ENCODE peak calls at places on chromosomes 7 and 10, in six cellular contexts. J is epithelial cell of esophagus, O is mammary epithelial cell, C is astrocyte of the spinal cord, I is HAP-1, F is fibroblast of pulmonary artery. X is an unnamed sample.

GRCh38 chr7:39674391-39674790 is 51.0 kb downstream of the RALA start:
- DNase-seq in J (no peak), O (no peak), C (no peak), I (no peak), F (no peak), X (no peak)

GRCh38 chr7:51288896-51289607 is 27.6 kb downstream of the COBL start:
- DNase-seq in J (no peak), O (no peak), C (no peak), I (no peak), F (no peak), X (no peak)

GRCh38 chr10:67224553-67224952 is 298.7 kb downstream of the LRRTM3 start:
- DNase-seq in J (no peak), O (no peak), C (no peak), I (no peak), F (no peak), X (no peak)

GRCh38 chr7:28142650-28143049 is 37.9 kb downstream of the JAZF1 start:
- DNase-seq in J (no peak), O (no peak), C (no peak), I (no peak), F (no peak), X (no peak)

GRCh38 chr10:87519582-87519981 is 14.9 kb downstream of the MINPP1 start:
- DNase-seq in J (no peak), O (no peak), C (no peak), I (no peak), F (no peak), X (no peak)

GRCh38 chr7:130281227-130281626 is 11.7 kb upstream of the CPA4 start:
- DNase-seq in J (peak), O (peak), C (peak), I (no peak), F (peak), X (no peak)

GRCh38 chr7:157782041-157782440 is 445.2 kb downstream of the DNAJB6 start:
- DNase-seq in J (no peak), O (no peak), C (no peak), I (no peak), F (no peak), X (no peak)

GRCh38 chr10:132253092-132253687 is 54.6 kb downstream of the STK32C start:
- DNase-seq in J (no peak), O (no peak), C (no peak), I (no peak), F (no peak), X (no peak)

GRCh38 chr7:143811-144453 is 48.4 kb upstream of the FAM20C start:
- DNase-seq in J (no peak), O (no peak), C (no peak), I (no peak), F (no peak), X (no peak)

GRCh38 chr7:8197994-8198698 is 63.8 kb downstream of the ICA1 start:
- DNase-seq in J (no peak), O (no peak), C (no peak), I (no peak), F (no peak), X (no peak)

GRCh38 chr7:36661135-36661840 is 63.0 kb downstream of the AOAH start:
- DNase-seq in J (peak), O (peak), C (no peak), I (peak), F (peak), X (no peak)

GRCh38 chr7:2107386-2108085 is 125.2 kb downstream of the MAD1L1 start:
- DNase-seq in J (no peak), O (no peak), C (peak), I (no peak), F (no peak), X (no peak)

GRCh38 chr7:109844362-109844761 is 1246.6 kb upstream of the LRRN3 start:
- DNase-seq in J (peak), O (no peak), C (peak), I (peak), F (peak), X (no peak)

GRCh38 chr7:155804897-155805825 is 7.1 kb downstream of the SHH start:
- DNase-seq in J (peak), O (peak), C (peak), I (peak), F (peak), X (no peak)

GRCh38 chr10:109882251-109883057 is 40.9 kb downstream of the XPNPEP1 start:
- DNase-seq in J (no peak), O (no peak), C (no peak), I (no peak), F (no peak), X (no peak)

GRCh38 chr10:1411956-1412355 is 325.4 kb downstream of the ADARB2 start:
- DNase-seq in J (no peak), O (no peak), C (no peak), I (no peak), F (no peak), X (no peak)

GRCh38 chr7:79461660-79462059 is 8.2 kb upstream of the MAGI2 start:
- DNase-seq in J (peak), O (peak), C (peak), I (no peak), F (peak), X (peak)

DNA sequence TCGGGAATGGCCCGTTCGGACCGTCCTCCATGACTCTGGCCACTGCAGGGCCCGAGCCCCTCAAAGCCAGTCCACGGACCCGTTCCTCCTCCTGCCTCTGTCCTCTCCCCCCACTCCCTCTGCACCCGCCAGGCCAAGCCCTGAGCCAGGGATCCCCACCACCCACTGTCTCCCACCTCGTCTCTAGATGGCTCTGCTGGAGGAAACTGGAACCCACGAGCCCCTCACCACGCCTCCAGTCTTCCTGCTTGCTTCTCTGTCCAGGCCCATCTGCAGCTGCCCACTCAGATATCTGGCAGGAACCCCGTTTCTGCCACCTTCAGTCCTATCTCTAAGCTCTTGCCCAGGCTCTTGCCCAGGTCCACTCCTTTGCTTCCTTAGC is 24.3 kb downstream of the GRID2IP start:
- DNase-seq in J (no peak), O (no peak), C (no peak), I (no peak), F (no peak), X (no peak)
- H3K4me3 ChIP-seq in J (no peak), O (peak), C (peak), I (peak), F (no peak), X (peak)

GRCh38 chr7:100893318-100893895 is 2.3 kb downstream of the ACHE start:
- DNase-seq in J (no peak), O (no peak), C (no peak), I (no peak), F (no peak), X (no peak)
- H3K4me3 ChIP-seq in J (no peak), O (no peak), C (no peak), I (no peak), F (no peak), X (no peak)

DNA sequence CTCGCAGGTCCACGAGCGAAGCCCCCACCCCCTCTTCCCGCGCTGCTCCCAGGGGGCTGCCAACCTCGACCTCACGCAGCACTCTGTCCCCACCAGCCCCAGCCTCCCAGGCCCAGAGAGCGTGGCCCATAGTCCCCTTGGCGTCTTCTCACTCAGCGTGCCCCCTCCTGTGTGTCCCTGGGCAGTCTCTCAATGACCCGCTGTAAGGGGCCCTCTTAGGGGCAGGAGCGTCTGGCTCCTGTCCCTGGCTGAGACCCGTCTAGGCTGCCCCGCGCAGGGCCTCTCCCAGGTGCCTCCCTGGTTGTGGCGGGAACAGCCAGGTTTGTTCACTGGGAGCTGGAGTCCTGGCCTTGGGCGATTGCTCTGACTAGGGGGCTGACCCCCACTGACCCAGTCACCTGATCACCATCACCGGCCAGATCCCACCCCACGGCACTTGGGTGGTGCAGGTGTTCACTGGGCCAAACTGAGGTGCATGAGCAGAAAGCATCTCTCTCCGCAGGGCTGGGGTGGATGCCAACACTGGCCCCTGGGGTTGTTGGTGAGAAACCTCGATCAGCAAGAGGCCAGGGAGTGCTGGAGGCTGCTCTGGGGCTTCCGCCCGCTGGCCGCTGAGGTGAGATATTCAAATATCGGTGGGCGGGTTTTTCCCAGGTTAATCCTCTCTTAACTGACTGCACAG is 12.6 kb upstream of the WDFY4 start:
- DNase-seq in J (no peak), O (no peak), C (no peak), I (no peak), F (no peak), X (no peak)
- H3K4me3 ChIP-seq in J (no peak), O (no peak), C (no peak), I (no peak), F (no peak), X (no peak)

GRCh38 chr10:122045212-122045611 is 56.2 kb downstream of the TACC2 start:
- DNase-seq in J (no peak), O (no peak), C (no peak), I (no peak), F (no peak), X (no peak)
- H3K4me3 ChIP-seq in J (no peak), O (no peak), C (no peak), I (no peak), F (no peak), X (no peak)

GRCh38 chr10:34954142-34954541 is 136.0 kb downstream of the CUL2 start:
- DNase-seq in J (peak), O (peak), C (no peak), I (no peak), F (no peak), X (no peak)
- H3K4me3 ChIP-seq in J (no peak), O (no peak), C (no peak), I (no peak), F (no peak), X (no peak)

GRCh38 chr7:42460148-42460547 is 223.1 kb upstream of the GLI3 start:
- DNase-seq in J (no peak), O (no peak), C (no peak), I (no peak), F (no peak), X (no peak)

GRCh38 chr7:42456756-42457276 is 219.8 kb upstream of the GLI3 start:
- DNase-seq in J (no peak), O (no peak), C (no peak), I (no peak), F (no peak), X (no peak)

GRCh38 chr7:42460948-42461347 is 223.9 kb upstream of the GLI3 start:
- DNase-seq in J (peak), O (no peak), C (no peak), I (no peak), F (no peak), X (no peak)

GRCh38 chr7:42457663-42458062 is 220.7 kb upstream of the GLI3 start:
- DNase-seq in J (no peak), O (no peak), C (no peak), I (no peak), F (no peak), X (no peak)

GRCh38 chr7:42461537-42461936 is 224.5 kb upstream of the GLI3 start:
- DNase-seq in J (no peak), O (no peak), C (no peak), I (no peak), F (no peak), X (no peak)
- H3K4me3 ChIP-seq in J (no peak), O (no peak), C (no peak), I (no peak), F (no peak), X (no peak)

DNA sequence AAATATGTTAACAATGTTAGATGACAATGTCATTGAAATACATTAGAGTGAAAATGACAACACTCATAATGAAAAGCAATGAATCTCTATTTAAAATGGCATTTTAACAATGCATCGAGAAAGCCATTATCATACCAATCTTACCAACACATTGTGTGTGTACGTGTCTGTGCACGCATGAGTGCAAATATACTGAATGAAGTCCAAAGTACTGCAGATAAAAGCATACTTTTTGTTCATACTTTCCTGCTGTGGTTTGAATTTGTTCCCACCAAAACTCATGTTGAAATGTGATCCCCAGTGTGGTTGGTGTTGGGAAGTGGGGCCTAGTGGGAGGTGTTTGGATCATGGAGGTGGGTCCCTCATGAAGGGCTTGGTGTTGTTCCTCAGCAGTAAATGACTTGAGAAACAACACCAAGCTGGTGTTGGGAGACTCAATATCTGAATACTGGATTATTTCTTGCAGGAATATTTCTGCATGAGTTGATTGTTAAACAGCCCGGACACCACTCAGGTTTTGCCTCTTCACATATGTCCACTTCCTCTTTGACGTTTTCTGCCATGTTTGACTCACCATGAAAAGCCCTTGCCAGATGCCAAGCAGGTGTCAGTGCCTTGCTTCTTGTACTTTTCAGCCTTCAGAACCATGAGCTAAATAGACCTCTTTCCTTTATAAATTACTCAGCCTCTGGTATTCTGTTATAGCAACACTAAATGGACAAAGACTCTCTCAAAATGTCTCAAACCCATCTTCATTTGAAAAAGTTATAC is 24.5 kb upstream of the MACC1 start:
- DNase-seq in J (peak), O (peak), C (peak), I (peak), F (peak), X (no peak)
- H3K4me3 ChIP-seq in J (no peak), O (no peak), C (no peak), I (no peak), F (no peak), X (no peak)

GRCh38 chr7:113715262-113715661 is 203.5 kb downstream of the PPP1R3A start:
- DNase-seq in J (no peak), O (no peak), C (no peak), I (no peak), F (no peak), X (no peak)

GRCh38 chr7:113710310-113711106 is 208.3 kb downstream of the PPP1R3A start:
- DNase-seq in J (peak), O (peak), C (peak), I (peak), F (peak), X (peak)

GRCh38 chr7:113717739-113718138 is 201.1 kb downstream of the PPP1R3A start:
- DNase-seq in J (no peak), O (no peak), C (no peak), I (no peak), F (no peak), X (no peak)

DNA sequence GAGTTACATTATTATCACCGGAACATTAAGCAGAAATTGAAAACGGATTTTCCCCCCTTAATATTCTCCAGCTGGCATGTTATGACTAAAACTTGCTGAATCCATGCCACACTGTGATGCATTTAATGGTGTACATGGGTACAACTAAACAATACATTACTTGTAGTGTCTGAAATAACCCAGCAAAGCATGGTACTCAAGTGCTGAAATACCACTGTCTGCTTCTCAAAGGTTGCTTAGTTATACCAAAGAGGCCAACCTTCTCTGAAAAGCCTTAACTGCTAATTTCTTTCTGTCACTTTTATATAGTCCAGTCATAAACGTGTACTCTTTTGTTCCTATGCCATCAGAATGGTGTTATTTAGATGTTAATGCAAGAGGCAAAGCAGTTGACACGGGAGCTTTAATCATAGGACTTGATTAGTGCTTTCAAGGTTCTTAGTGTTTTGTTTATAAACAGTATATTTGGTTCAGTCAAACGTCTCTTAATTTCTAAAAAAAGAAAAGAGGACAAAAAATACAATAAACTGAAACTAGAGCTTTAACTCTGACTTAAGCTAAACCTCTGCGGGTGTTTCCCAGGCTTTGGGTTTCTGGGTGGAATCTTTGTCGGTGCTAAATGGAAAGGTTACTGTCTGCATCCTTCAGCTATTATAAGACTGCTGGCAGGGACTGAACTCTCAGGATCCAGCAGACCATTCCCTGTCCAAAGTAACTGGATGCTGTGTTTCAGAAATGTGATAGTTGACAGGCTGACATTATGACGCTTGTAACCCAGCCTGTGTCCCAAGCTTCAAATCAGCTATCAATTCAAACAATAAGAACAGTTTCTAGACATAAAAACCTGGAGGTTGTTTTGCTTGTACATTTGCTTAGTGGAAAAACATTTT is 202.6 kb downstream of the PPP1R3A start:
- DNase-seq in J (no peak), O (no peak), C (peak), I (no peak), F (no peak), X (no peak)
- H3K4me3 ChIP-seq in J (no peak), O (no peak), C (no peak), I (no peak), F (no peak), X (no peak)

DNA sequence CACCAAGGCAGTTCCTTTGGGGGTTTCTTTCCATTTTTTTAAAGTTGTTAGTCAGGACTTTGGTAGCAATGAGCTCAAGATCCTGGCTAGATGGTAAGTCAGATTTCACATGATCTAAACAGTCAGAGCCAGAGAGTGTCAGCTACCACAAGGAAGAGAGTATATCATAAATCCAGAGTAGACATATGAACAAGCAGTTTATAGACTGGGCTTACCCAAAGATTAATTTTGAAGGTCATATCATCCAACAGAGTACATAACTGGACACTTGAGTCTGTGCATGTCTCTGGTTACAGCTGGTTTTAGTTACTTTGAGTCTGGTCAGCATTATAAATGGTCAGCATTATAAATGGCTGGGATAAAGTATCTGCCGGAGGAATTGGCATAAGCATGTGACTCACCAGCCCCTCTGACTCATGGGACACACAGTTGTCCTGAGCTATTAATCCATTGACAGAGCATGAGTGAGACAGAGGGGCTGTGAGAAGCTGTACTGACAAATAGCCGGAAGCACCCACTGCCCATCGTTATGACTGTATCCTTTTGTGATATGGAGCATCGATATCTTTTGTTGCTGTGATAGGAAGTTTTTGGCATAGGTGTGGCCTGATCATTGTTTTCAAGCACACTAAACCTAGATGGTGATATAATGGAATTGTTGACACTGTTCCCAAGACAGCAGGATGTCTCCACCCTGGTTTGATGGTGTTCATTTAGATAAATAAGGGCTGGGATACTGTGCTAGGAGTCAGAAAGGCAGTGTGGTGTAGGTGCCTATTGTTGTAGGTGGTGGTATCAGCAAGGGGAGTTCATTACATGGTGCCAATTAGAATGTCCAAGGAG is 19.2 kb downstream of the PPP1R3C start:
- DNase-seq in J (peak), O (peak), C (peak), I (no peak), F (peak), X (peak)
- H3K4me3 ChIP-seq in J (no peak), O (no peak), C (no peak), I (no peak), F (no peak), X (no peak)

X was measured in AG04450.